ENCODE peak calls at places on chromosomes 1 and 21, in ten cellular contexts. W is MCF 10A, H is adrenal gland, V is Peyer's patch, C is tibial nerve, E is HFF-Myc, D is HFFc6, F is endodermal cell, I is uterus, B is heart right ventricle. X is an unnamed sample.
A peak's percentile ranks its signal among the peaks of the same experiment; 100 is the strongest.

GRCh38 chr1:72623299-72623708 is 341.0 kb upstream of the NEGR1 start:
- DNase-seq in W (peak; percentile 67), H (no peak), V (no peak), C (no peak), E (peak; percentile 16), D (peak; percentile 51), F (peak; percentile 64), I (no peak), B (no peak), X (no peak)

GRCh38 chr1:156851779-156852413 is 7.0 kb downstream of the INSRR start:
- DNase-seq in W (no peak), H (no peak), V (no peak), C (no peak), E (no peak), D (no peak), F (no peak), I (no peak), B (peak; percentile 66), X (no peak)

GRCh38 chr1:159755608-159756007 is 25.2 kb upstream of the DUSP23 start:
- DNase-seq in W (no peak), H (no peak), V (no peak), C (no peak), E (no peak), D (no peak), F (no peak), I (no peak), B (no peak), X (no peak)

GRCh38 chr1:12405325-12406217 is 175.7 kb downstream of the VPS13D start:
- DNase-seq in W (no peak), H (peak; percentile 37), V (peak; percentile 57), C (peak; percentile 77), E (no peak), D (no peak), F (peak; percentile 57), I (peak; percentile 33), B (no peak), X (no peak)

GRCh38 chr1:7586031-7586941 is 184.8 kb upstream of the VAMP3 start:
- DNase-seq in W (no peak), H (peak; percentile 55), V (peak; percentile 36), C (no peak), E (no peak), D (no peak), F (no peak), I (no peak), B (peak; percentile 32), X (no peak)

GRCh38 chr21:45386728-45387371 is 18.1 kb upstream of the COL18A1 start:
- DNase-seq in W (peak; percentile 51), H (peak; percentile 82), V (no peak), C (peak; percentile 57), E (peak; percentile 95), D (peak; percentile 94), F (peak; percentile 52), I (peak; percentile 90), B (peak; percentile 51), X (no peak)

GRCh38 chr1:44421374-44422028 is 16.4 kb downstream of the RNF220 start:
- DNase-seq in W (no peak), H (no peak), V (no peak), C (no peak), E (no peak), D (no peak), F (no peak), I (no peak), B (no peak), X (no peak)

GRCh38 chr1:192559115-192560006 is 16.2 kb upstream of the RGS1 start:
- DNase-seq in W (peak; percentile 84), H (peak; percentile 15), V (no peak), C (no peak), E (peak; percentile 97), D (peak; percentile 98), F (no peak), I (no peak), B (no peak), X (no peak)

GRCh38 chr21:45551316-45551715 is 9.1 kb upstream of the SLC19A1 start:
- DNase-seq in W (peak; percentile 80), H (peak; percentile 41), V (peak; percentile 76), C (no peak), E (peak; percentile 73), D (peak; percentile 80), F (peak; percentile 2), I (no peak), B (no peak), X (peak; percentile 73)

GRCh38 chr1:98546319-98546718 is 115.2 kb upstream of the SNX7 start:
- DNase-seq in W (no peak), H (no peak), V (no peak), C (no peak), E (no peak), D (peak; percentile 24), F (no peak), I (no peak), B (no peak), X (no peak)

GRCh38 chr1:168789501-168789900 is 60.5 kb upstream of the DPT start:
- DNase-seq in W (no peak), H (no peak), V (no peak), C (no peak), E (no peak), D (no peak), F (no peak), I (no peak), B (no peak), X (no peak)

GRCh38 chr21:16502897-16503296 is 773.1 kb downstream of the USP25 start:
- DNase-seq in W (no peak), H (no peak), V (no peak), C (no peak), E (no peak), D (no peak), F (no peak), I (no peak), B (no peak), X (no peak)

GRCh38 chr1:93779540-93780121 is 98.0 kb upstream of the BCAR3 start:
- DNase-seq in W (peak; percentile 100), H (no peak), V (no peak), C (no peak), E (peak; percentile 67), D (peak; percentile 83), F (peak; percentile 66), I (no peak), B (no peak), X (no peak)
- TF ChIP-seq CTCF in W (no peak), H (no peak), V (no peak), C (no peak), E (no peak), D (peak; percentile 27), F (no peak), I (no peak), B (no peak), X (no peak)

DNA sequence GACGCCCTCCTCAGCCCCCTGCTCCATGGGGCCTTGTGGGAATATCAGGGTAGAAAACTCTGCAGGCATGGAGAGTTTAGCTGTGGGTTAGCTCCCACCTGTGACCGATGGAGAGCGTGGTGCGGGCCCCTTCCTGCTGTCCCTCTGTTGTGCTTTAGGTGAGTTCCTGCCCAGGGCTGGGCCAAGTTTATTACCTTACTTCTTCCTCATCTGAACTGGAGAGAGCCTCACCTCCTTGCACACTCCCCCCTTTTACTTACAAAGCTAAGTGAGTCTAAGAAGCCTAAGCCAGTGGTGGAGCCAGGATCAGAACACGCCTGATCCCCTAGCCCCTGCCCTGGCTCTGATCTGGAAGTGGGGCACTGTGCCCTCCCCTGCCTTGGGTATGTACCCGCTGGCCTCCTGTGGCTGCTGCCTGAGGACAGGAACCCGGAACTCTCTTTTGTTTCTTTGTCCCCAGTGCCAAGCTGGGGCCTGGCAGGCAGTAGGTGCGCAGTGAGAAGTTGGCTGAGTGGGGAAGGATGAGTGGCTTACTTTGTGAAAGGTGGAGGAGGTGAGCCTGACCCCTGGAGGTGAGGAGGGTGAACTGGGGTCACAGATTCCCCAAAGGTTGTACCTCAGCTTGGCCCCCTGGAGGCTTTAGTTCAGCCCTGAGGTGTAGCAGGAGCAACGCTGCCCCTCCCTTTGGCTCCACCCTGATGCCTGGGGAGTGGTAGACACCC is 32.9 kb downstream of the ARHGEF10L start:
- DNase-seq in W (no peak), H (no peak), V (no peak), C (no peak), E (no peak), D (no peak), F (peak; percentile 87), I (no peak), B (no peak), X (peak; percentile 22)
- TF ChIP-seq CTCF in W (peak; percentile 28), H (no peak), V (no peak), C (no peak), E (peak; percentile 9), D (peak; percentile 47), F (peak; percentile 77), I (no peak), B (peak; percentile 20), X (no peak)

GRCh38 chr1:30652151-30652915 is 71.1 kb downstream of the MATN1 start:
- DNase-seq in W (no peak), H (no peak), V (no peak), C (no peak), E (no peak), D (no peak), F (peak; percentile 64), I (no peak), B (no peak), X (no peak)

GRCh38 chr1:30650959-30651320 is 72.4 kb downstream of the MATN1 start:
- DNase-seq in W (no peak), H (no peak), V (no peak), C (no peak), E (no peak), D (no peak), F (peak; percentile 40), I (peak; percentile 49), B (no peak), X (no peak)

GRCh38 chr1:30650038-30650958 is 73.1 kb downstream of the MATN1 start:
- DNase-seq in W (no peak), H (no peak), V (no peak), C (no peak), E (no peak), D (no peak), F (peak; percentile 37), I (no peak), B (no peak), X (no peak)

GRCh38 chr1:30648408-30649000 is 74.9 kb downstream of the MATN1 start:
- DNase-seq in W (no peak), H (no peak), V (no peak), C (no peak), E (no peak), D (no peak), F (peak; percentile 27), I (no peak), B (no peak), X (no peak)

DNA sequence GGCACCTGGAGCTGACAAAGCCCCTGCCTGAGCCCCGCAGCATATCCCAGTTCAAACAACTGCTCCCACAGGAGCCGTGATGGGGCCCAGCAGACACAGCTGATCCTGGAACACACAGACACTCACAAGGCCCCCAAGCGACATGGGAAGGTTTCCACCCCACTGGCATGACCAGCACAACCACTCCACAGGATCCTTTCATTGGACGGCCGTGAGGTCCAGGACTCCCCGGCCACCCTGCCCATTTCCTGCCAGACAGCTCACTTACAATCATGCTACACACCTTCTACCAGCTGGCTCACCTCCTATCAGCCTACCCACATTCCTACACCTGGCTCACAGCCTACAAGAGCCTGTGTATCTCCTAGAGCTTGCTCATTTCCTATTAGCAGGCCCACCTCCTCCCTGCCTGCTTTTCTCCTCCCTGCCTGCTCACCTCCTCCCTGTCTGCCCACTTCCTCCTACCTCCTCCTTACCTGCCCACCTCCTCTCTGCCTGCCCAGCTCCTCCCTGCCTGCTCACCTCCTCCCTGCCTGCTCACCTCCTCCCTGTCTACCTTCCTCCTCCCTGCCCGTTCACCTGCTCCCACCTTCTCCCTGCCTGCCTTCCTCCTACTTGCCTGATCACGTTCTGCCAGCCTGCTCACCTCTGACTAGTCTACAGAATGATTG is 73.9 kb downstream of the MATN1 start:
- DNase-seq in W (peak; percentile 40), H (no peak), V (no peak), C (no peak), E (no peak), D (no peak), F (peak; percentile 45), I (no peak), B (no peak), X (no peak)
- TF ChIP-seq CTCF in W (no peak), H (no peak), V (no peak), C (no peak), E (no peak), D (no peak), F (no peak), I (no peak), B (no peak), X (no peak)

GRCh38 chr1:20109223-20109856 is 10.0 kb downstream of the PLA2G2D start:
- DNase-seq in W (no peak), H (no peak), V (no peak), C (no peak), E (no peak), D (no peak), F (no peak), I (no peak), B (no peak), X (peak; percentile 5)
- TF ChIP-seq CTCF in W (no peak), H (no peak), V (no peak), C (no peak), E (no peak), D (peak; percentile 23), F (peak; percentile 44), I (no peak), B (no peak), X (no peak)

X was measured in activated CD8-positive, alpha-beta T cell treated with anti-CD3 and anti-CD28 coated beads for 36 hours.